ENCODE peak calls at places on chromosome 2, in seven cellular contexts. Q, G, F, M, A, E and N are unnamed samples.

GRCh38 chr2:209872675-209873074 is 101.0 kb downstream of the UNC80 start:
- DNase-seq in E (no peak), M (no peak), F (no peak), Q (no peak), G (peak), A (no peak), N (peak)

GRCh38 chr2:96116424-96116878 is at the start of gene ADRA2B:
- DNase-seq in G (no peak), F (no peak), E (no peak), M (no peak), Q (peak), A (peak), N (peak)

GRCh38 chr2:64979744-64980143 is 9.5 kb upstream of the SLC1A4 start:
- DNase-seq in G (no peak), Q (no peak), E (no peak), A (no peak), F (no peak), M (no peak), N (no peak)

GRCh38 chr2:217489145-217489960 is 513.4 kb downstream of the TNS1 start:
- DNase-seq in G (peak), Q (no peak), F (no peak), A (no peak), M (peak), E (no peak), N (no peak)

GRCh38 chr2:21317131-21317530 is 193.4 kb downstream of the TDRD15 start:
- DNase-seq in A (peak), G (no peak), E (peak), M (peak), F (no peak), Q (no peak), N (peak)

GRCh38 chr2:233105156-233105895 is 45.2 kb downstream of the INPP5D start:
- DNase-seq in G (no peak), E (no peak), Q (no peak), A (no peak), M (no peak), F (no peak), N (no peak)

GRCh38 chr2:43057026-43057741 is 169.2 kb downstream of the ZFP36L2 start:
- DNase-seq in F (no peak), E (peak), M (peak), G (no peak), A (no peak), Q (no peak), N (no peak)

GRCh38 chr2:132937629-132938028 is 267.6 kb upstream of the LYPD1 start:
- DNase-seq in Q (no peak), M (no peak), G (peak), F (no peak), A (no peak), E (no peak), N (no peak)

GRCh38 chr2:188196343-188197008 is 95.2 kb upstream of the GULP1 start:
- DNase-seq in A (no peak), E (no peak), M (no peak), Q (no peak), G (peak), F (no peak), N (no peak)

GRCh38 chr2:26840937-26841610 is 6.9 kb upstream of the DPYSL5 start:
- DNase-seq in Q (no peak), A (no peak), F (no peak), E (no peak), G (no peak), M (no peak), N (peak)

GRCh38 chr2:199775297-199775696 is 75.7 kb downstream of the FTCDNL1 start:
- DNase-seq in M (no peak), E (no peak), Q (no peak), A (no peak), F (no peak), G (no peak), N (no peak)

GRCh38 chr2:16093639-16094447 is 153.5 kb downstream of the MYCN start:
- DNase-seq in G (no peak), E (no peak), M (no peak), Q (no peak), A (no peak), F (no peak), N (no peak)

GRCh38 chr2:20419007-20419576 is 27.8 kb upstream of the RHOB start:
- DNase-seq in A (no peak), E (no peak), M (no peak), F (peak), G (no peak), Q (no peak), N (no peak)

GRCh38 chr2:196475621-196476020 is 163.9 kb upstream of the CCDC150 start:
- DNase-seq in G (no peak), M (no peak), A (no peak), E (no peak), Q (no peak), F (no peak), N (no peak)

GRCh38 chr2:7649461-7650228 is 732.4 kb downstream of the RNF144A start:
- DNase-seq in Q (no peak), F (no peak), G (no peak), A (no peak), E (no peak), M (no peak), N (no peak)